ENCODE peak calls at places on chromosomes 7 and 10, in four cellular contexts. I is sigmoid colon, P is H1, U is Panc1. Z is an unnamed sample.
A peak's percentile ranks its signal among the peaks of the same experiment; 100 is the strongest.

GRCh38 chr7:3725660-3726059 is 424.6 kb downstream of the SDK1 start:
- DNase-seq in I (no peak), P (no peak), U (no peak), Z (no peak)

GRCh38 chr7:128908750-128909385 is 1.6 kb downstream of the KCP start:
- DNase-seq in I (peak; percentile 44), P (peak; percentile 42), U (no peak), Z (no peak)

GRCh38 chr10:97538401-97538800 is 34.2 kb upstream of the ANKRD2 start:
- DNase-seq in I (no peak), P (no peak), U (no peak), Z (no peak)

GRCh38 chr10:97520978-97521761 is 22.4 kb downstream of the UBTD1 start:
- DNase-seq in I (no peak), P (no peak), U (no peak), Z (no peak)

GRCh38 chr7:103951311-103951710 is 38.1 kb downstream of the RELN start:
- DNase-seq in I (no peak), P (no peak), U (no peak), Z (no peak)

GRCh38 chr7:46152671-46153070 is 231.6 kb upstream of the IGFBP3 start:
- DNase-seq in I (no peak), P (no peak), U (no peak), Z (no peak)

GRCh38 chr7:22140597-22140996 is 194.9 kb upstream of the CDCA7L start:
- DNase-seq in I (no peak), P (no peak), U (no peak), Z (no peak)

GRCh38 chr10:114519756-114520288 is 115.5 kb upstream of the AFAP1L2 start:
- DNase-seq in I (no peak), P (no peak), U (no peak), Z (no peak)

GRCh38 chr10:49007128-49007527 is 67.5 kb upstream of the LRRC18 start:
- DNase-seq in I (no peak), P (no peak), U (no peak), Z (no peak)

GRCh38 chr10:123044391-123044790 is 35.6 kb downstream of the ACADSB start:
- DNase-seq in I (no peak), P (no peak), U (no peak), Z (no peak)

GRCh38 chr7:82194011-82194410 is 249.6 kb downstream of the CACNA2D1 start:
- DNase-seq in I (no peak), P (no peak), U (no peak), Z (no peak)

GRCh38 chr10:99788598-99789259 is 6.3 kb downstream of the ABCC2 start:
- DNase-seq in I (peak; percentile 87), P (no peak), U (no peak), Z (no peak)

GRCh38 chr10:78011065-78011464 is 18.2 kb downstream of the POLR3A start:
- DNase-seq in I (no peak), P (no peak), U (no peak), Z (no peak)

GRCh38 chr7:75993689-75994387 is 557 bp downstream of the TMEM120A start:
- DNase-seq in I (peak; percentile 93), P (peak; percentile 85), U (no peak), Z (peak; percentile 86)

GRCh38 chr7:12674861-12675260 is 12.6 kb upstream of the ARL4A start:
- DNase-seq in I (no peak), P (peak; percentile 53), U (no peak), Z (no peak)

DNA sequence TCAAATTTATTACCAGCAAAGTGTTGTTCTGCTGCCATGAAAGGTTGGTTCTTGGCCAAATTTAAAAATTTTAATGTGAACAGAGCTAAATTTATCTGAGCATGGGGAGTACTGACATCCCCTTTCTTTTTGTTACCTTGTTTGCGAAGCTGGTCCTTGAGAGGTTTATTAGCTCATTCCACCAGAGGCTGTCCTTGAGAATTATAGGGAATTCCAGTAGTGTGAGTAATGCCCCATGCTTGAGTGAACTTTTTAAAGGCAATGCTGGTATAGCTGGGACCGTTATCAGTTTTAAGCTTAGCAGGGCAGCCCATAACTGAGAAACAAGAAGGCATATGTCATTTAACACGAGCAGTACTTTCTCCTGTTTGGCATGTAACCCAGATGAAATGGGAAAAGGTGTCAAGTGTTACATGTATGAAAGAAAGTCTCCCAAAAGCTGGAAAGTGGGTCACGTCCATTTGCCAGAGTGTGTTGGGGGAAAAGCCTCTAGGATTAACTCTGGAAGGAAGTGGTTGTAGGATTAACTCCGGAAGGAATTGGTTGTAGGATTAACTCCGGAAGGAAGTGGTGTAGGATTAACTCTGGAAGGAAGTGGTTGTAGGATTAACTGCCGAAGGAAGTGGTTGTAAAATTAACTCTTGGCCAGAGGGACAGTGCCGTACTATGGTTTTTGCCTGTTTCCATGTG is 37.3 kb upstream of the AKR1C2 start:
- DNase-seq in I (no peak), P (no peak), U (no peak), Z (no peak)
- TF ChIP-seq POLR2AphosphoS5 in I (no peak), P (no peak), U (no peak), Z (no peak)

DNA sequence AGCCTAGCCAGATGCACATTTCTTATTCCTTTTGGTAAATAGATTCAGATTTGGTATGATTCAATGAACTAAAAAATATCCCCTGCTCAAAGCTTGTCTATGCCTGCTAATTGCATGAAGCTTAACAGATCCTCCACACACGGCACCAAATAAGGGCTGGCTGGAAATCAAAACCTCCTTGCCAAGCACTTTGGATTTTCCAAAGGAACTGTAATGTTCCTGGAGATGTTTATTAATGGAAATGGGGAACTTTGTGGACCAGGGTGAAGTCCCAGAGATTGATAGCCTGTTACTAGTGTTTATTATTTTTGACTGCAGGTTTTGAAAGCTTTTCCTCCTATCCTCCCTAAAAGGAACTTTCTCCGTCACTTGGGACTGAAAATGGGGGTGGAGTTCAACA is 1027.6 kb downstream of the LRMDA start:
- DNase-seq in I (peak; percentile 85), P (no peak), U (no peak), Z (no peak)
- TF ChIP-seq POLR2AphosphoS5 in I (peak; percentile 87), P (no peak), U (no peak), Z (no peak)

DNA sequence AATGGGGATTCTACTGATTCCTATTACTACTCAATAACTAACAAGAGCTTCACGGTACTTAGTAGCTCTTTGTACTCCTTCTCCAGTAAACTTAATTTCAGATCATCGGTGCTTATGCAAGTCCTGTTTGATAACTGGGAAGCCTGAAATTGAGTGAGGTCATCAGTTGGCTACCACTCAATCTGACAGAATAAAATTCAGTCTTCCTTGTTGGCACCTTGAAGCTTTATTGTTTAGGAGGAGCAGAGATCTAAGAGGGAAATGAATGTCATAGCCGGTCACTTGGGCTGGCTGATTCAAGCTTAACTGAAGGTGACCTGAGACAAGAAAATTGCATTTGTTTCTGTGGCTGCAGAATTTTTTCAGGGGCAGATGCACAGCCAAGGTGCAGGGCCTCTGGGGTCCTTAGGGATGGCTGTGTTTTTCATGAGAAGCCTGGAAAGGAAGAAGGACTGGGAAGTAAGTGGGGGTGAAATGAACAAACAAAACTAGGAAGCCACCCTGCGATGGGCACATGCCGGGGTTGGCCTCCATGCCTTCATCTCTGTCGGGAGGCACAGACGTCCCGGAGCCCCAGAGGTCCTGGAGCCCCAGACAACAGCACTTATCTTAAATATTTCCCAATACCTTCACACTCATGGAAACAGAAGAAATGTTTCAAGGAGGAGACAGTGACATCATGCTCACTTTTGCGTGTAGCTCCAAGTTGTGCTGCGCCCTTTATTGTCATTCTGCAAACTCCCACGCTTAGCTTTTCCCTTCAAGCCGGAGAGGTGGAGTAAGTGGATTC is 85.0 kb upstream of the KIF5B start:
- DNase-seq in I (no peak), P (no peak), U (no peak), Z (no peak)
- TF ChIP-seq POLR2AphosphoS5 in I (no peak), P (no peak), U (no peak), Z (no peak)

GRCh38 chr10:102735065-102735562 is 8.6 kb upstream of the WBP1L start:
- DNase-seq in I (peak; percentile 76), P (no peak), U (no peak), Z (no peak)

GRCh38 chr10:102732661-102733060 is 11.1 kb upstream of the WBP1L start:
- DNase-seq in I (no peak), P (no peak), U (no peak), Z (no peak)

GRCh38 chr10:102727037-102727818 is 12.8 kb downstream of the SFXN2 start:
- DNase-seq in I (no peak), P (no peak), U (no peak), Z (no peak)

GRCh38 chr10:102729090-102730026 is 14.4 kb upstream of the WBP1L start:
- DNase-seq in I (peak; percentile 94), P (peak; percentile 97), U (peak; percentile 35), Z (peak; percentile 91)

GRCh38 chr10:102731222-102731800 is 12.4 kb upstream of the WBP1L start:
- DNase-seq in I (no peak), P (no peak), U (no peak), Z (no peak)
- TF ChIP-seq POLR2AphosphoS5 in I (no peak), P (no peak), U (no peak), Z (no peak)

DNA sequence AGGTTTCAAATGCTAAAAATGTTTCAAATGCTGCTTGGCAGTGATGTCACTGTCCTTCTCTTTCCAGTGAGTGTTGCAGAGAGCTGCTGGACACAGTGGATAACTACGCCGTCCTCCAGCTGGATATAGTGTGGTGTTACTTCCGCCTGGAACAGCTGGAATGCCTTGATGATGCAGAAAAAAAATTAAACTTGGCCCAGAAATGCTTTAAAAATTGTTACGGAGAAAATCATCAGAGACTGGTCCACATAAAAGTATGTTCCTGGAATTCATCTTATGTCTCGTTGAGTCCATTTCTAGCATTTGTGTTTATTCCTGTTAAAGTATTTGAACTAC is 25.2 kb downstream of the NUB1 start:
- DNase-seq in I (peak; percentile 82), P (peak; percentile 11), U (no peak), Z (no peak)
- TF ChIP-seq POLR2AphosphoS5 in I (peak; percentile 29), P (no peak), U (no peak), Z (no peak)

DNA sequence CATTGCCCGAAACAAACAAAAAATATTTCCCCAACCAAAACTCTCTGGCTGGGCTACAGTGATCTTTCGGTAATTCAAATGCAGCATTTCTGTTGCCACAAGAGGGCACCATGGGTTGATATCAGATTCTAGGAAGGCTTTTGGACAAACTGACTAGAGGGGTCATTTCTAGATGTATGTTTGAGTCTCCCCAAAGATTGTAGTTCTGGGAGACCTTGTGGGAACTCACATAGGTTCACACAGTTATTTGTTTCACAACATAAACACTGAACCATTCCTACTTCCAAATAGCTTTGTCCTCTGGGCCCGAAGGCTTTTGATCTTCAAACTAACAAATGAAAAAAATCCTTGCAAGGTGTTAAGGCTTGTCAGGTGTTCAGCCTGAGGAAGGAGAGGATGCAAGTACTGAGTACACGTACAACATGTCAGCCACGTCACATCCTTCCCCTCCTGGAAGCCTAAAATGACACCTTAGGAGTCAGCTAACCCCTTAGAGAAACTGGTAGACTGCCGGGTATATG is 37.0 kb upstream of the IL15RA start:
- DNase-seq in I (no peak), P (peak; percentile 74), U (peak; percentile 13), Z (no peak)
- TF ChIP-seq POLR2AphosphoS5 in I (no peak), P (no peak), U (no peak), Z (no peak)

DNA sequence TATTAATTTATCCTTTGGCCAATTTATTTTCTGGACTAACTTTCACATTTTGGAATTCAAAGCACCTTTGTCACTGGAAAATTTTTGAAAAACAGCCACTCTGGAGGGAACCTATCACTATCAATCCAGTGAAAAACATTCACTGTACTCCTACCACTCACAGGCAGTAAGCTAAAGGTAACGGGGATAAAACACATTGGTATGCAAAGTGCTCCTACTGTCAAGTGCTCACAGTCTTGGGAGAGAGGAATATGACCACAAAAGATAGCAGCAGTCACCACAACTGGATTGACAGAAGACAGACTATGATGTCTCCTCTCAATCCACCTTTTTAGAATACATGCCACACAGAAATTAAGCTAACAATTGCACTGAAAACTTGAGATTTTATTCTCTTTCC is 13.3 kb downstream of the GSAP start:
- DNase-seq in I (no peak), P (no peak), U (no peak), Z (no peak)
- TF ChIP-seq POLR2AphosphoS5 in I (no peak), P (no peak), U (no peak), Z (no peak)